ENCODE peak calls at places on chromosomes 12 and 14, in seven cellular contexts. O is neural progenitor cell, K is OCI-LY7, W is HCT116, F is PC-3, J is GM23248, Y is hepatocyte. I is an unnamed sample.

GRCh38 chr14:32225378-32225920 is 22.4 kb upstream of the RNU6-8 start:
- DNase-seq in O (peak), K (no peak), W (no peak), F (no peak), J (no peak), Y (no peak), I (no peak)

GRCh38 chr12:93097417-93097816 is 168.3 kb upstream of the EEA1 start:
- DNase-seq in O (no peak), K (no peak), W (no peak), F (no peak), J (no peak), Y (no peak), I (no peak)

GRCh38 chr14:56145965-56146364 is 27.8 kb downstream of the PELI2 start:
- DNase-seq in O (no peak), K (no peak), W (no peak), F (peak), J (peak), Y (no peak), I (no peak)

GRCh38 chr12:34396006-34396860 is 373.9 kb downstream of the ALG10 start:
- DNase-seq in O (no peak), K (no peak), W (no peak), F (no peak), J (no peak), Y (no peak), I (no peak)

GRCh38 chr14:38405851-38406630 is 150.1 kb upstream of the CLEC14A start:
- DNase-seq in O (peak), K (no peak), W (no peak), F (peak), J (peak), Y (no peak), I (peak)

GRCh38 chr14:94136575-94137331 is 7.3 kb upstream of the IFI27L2 start:
- DNase-seq in O (peak), K (peak), W (peak), F (peak), J (peak), Y (peak), I (peak)

GRCh38 chr12:52836042-52836466 is 1.9 kb upstream of the KRT79 start:
- DNase-seq in O (no peak), K (no peak), W (no peak), F (peak), J (peak), Y (no peak), I (no peak)

GRCh38 chr12:113877608-113878007 is 88.5 kb downstream of the RBM19 start:
- DNase-seq in O (no peak), K (no peak), W (no peak), F (no peak), J (no peak), Y (no peak), I (no peak)

GRCh38 chr12:2358986-2359658 is 306.3 kb downstream of the CACNA1C start:
- DNase-seq in O (no peak), K (no peak), W (no peak), F (no peak), J (no peak), Y (no peak), I (no peak)

GRCh38 chr12:77102123-77102522 is 36.8 kb upstream of the E2F7 start:
- DNase-seq in O (no peak), K (no peak), W (no peak), F (no peak), J (no peak), Y (no peak), I (no peak)

GRCh38 chr14:67574156-67574555 is 25.9 kb downstream of the PIGH start:
- DNase-seq in O (no peak), K (no peak), W (no peak), F (no peak), J (no peak), Y (no peak), I (no peak)

GRCh38 chr12:90216815-90217214 is 508.2 kb upstream of the ATP2B1 start:
- DNase-seq in O (no peak), K (no peak), W (no peak), F (peak), J (peak), Y (no peak), I (no peak)

GRCh38 chr12:54051081-54051912 is 2.3 kb upstream of the HOXC4 start:
- DNase-seq in O (no peak), K (no peak), W (no peak), F (no peak), J (peak), Y (no peak), I (no peak)

GRCh38 chr12:94707892-94708291 is 57.5 kb upstream of the TMCC3 start:
- DNase-seq in O (no peak), K (no peak), W (no peak), F (no peak), J (peak), Y (peak), I (no peak)

GRCh38 chr14:81164167-81164774 is 56.5 kb downstream of the GTF2A1 start:
- DNase-seq in O (peak), K (peak), W (peak), F (peak), J (peak), Y (peak), I (peak)

GRCh38 chr14:21267886-21268611 is 1.2 kb downstream of the HNRNPC start:
- DNase-seq in O (no peak), K (peak), W (no peak), F (peak), J (peak), Y (peak), I (no peak)

GRCh38 chr14:103880334-103880985 is 33.1 kb upstream of the PPP1R13B start:
- DNase-seq in O (peak), K (no peak), W (no peak), F (peak), J (peak), Y (peak), I (no peak)

GRCh38 chr12:57227315-57228115 is 2.0 kb upstream of the SHMT2 start:
- DNase-seq in O (no peak), K (no peak), W (no peak), F (peak), J (peak), Y (no peak), I (peak)

GRCh38 chr12:115172521-115172920 is 488.5 kb upstream of the TBX3 start:
- DNase-seq in O (no peak), K (no peak), W (no peak), F (no peak), J (peak), Y (no peak), I (no peak)

GRCh38 chr12:33052141-33053051 is 155.8 kb upstream of the PKP2 start:
- DNase-seq in O (no peak), K (no peak), W (no peak), F (no peak), J (no peak), Y (no peak), I (no peak)

GRCh38 chr12:12214201-12214600 is 52.6 kb downstream of the LRP6 start:
- DNase-seq in O (no peak), K (no peak), W (no peak), F (no peak), J (no peak), Y (no peak), I (no peak)

GRCh38 chr12:19200261-19200660 is 70.7 kb downstream of the PLEKHA5 start:
- DNase-seq in O (no peak), K (no peak), W (no peak), F (no peak), J (peak), Y (no peak), I (no peak)

GRCh38 chr14:55707365-55707804 is 127.4 kb downstream of the KTN1 start:
- DNase-seq in O (peak), K (peak), W (no peak), F (peak), J (peak), Y (peak), I (peak)

GRCh38 chr12:75208851-75209781 is 523 bp downstream of the KCNC2 start:
- DNase-seq in O (peak), K (no peak), W (no peak), F (no peak), J (peak), Y (peak), I (peak)

GRCh38 chr12:22543246-22544037 is 900 bp downstream of the C2CD5 start:
- DNase-seq in O (peak), K (peak), W (no peak), F (peak), J (peak), Y (peak), I (peak)

GRCh38 chr12:101969-102878 is 35.7 kb downstream of the IQSEC3 start:
- DNase-seq in O (peak), K (peak), W (peak), F (no peak), J (peak), Y (no peak), I (peak)

GRCh38 chr12:11773889-11774677 is 124.6 kb downstream of the ETV6 start:
- DNase-seq in O (no peak), K (no peak), W (no peak), F (no peak), J (no peak), Y (no peak), I (no peak)

GRCh38 chr12:116087962-116088361 is 189.5 kb downstream of the MED13L start:
- DNase-seq in O (no peak), K (no peak), W (no peak), F (no peak), J (no peak), Y (no peak), I (no peak)

GRCh38 chr14:99321236-99321925 is 49.4 kb upstream of the BCL11B start:
- DNase-seq in O (no peak), K (no peak), W (no peak), F (no peak), J (no peak), Y (no peak), I (no peak)

GRCh38 chr12:80017261-80017870 is 82.0 kb upstream of the OTOGL start:
- DNase-seq in O (no peak), K (no peak), W (no peak), F (no peak), J (no peak), Y (no peak), I (no peak)

GRCh38 chr14:89504602-89505320 is 87.7 kb upstream of the FOXN3 start:
- DNase-seq in O (no peak), K (no peak), W (no peak), F (peak), J (peak), Y (no peak), I (no peak)

GRCh38 chr14:68924392-68925158 is 54.5 kb downstream of the ACTN1 start:
- DNase-seq in O (peak), K (no peak), W (no peak), F (peak), J (no peak), Y (no peak), I (peak)

GRCh38 chr14:68510951-68511726 is 281.7 kb downstream of the ZFP36L1 start:
- DNase-seq in O (no peak), K (no peak), W (no peak), F (no peak), J (peak), Y (no peak), I (no peak)

GRCh38 chr12:6767592-6768384 is 1.6 kb downstream of the PTMS start:
- DNase-seq in O (peak), K (no peak), W (no peak), F (peak), J (peak), Y (peak), I (peak)

GRCh38 chr14:101078892-101079221 is 175.3 kb upstream of the RTL1 start:
- DNase-seq in O (no peak), K (no peak), W (no peak), F (no peak), J (no peak), Y (no peak), I (no peak)

GRCh38 chr14:52348279-52348678 is 34.2 kb downstream of the PTGER2 start:
- DNase-seq in O (no peak), K (no peak), W (no peak), F (peak), J (peak), Y (no peak), I (no peak)

DNA sequence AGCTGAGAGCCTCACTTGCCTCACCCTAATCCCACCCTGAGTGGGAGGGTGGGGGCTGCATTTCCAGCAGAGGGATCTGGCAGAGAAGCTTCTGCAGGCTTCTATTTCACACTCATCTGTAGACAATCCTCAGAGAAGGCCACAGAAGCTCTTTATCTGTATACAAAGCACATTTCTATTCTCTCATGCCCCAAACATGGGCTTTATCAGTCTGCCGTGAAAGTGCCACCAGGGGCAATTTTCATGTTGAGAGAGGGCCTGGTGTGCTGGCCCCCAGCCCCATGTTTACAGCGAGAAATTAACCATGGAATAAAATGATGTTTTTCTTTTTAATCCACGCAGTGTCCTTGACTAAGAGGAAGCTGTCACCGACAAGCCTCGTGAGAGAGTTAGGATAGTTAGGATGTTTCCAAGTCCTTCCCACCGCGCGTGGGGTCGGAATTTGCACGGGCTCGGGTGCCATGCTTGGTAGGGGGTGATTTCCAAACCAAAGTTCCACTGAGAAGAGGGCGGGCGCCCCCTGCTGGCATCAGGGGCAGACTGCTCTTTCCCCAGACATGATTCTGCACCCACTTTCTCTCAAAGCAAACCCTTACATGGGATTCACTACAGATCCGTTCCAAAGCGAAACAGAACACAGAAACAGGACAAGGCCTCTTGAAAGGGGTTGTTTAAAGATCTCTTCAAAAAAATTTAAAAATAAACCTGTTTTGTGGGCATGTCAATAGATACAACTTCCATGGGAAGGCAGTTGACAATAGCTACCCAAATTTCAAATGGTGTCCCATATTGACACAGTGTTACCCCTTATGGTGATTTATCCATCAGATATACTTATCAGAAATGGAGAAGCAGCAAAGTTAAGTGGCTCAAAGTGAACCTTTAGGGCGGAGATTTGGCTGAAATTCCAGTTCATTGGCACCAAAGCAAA is 19.4 kb downstream of the BDKRB1 start:
- DNase-seq in O (peak), K (peak), W (peak), F (peak), J (peak), Y (peak), I (peak)
- TF ChIP-seq EZH2phosphoT487 in O (no peak), K (no peak), W (no peak), F (no peak), J (no peak), Y (no peak), I (no peak)

GRCh38 chr12:65631621-65632111 is 192.6 kb upstream of the HMGA2 start:
- DNase-seq in O (no peak), K (no peak), W (peak), F (peak), J (peak), Y (peak), I (no peak)

GRCh38 chr12:65636436-65636835 is 187.8 kb upstream of the HMGA2 start:
- DNase-seq in O (no peak), K (no peak), W (no peak), F (no peak), J (no peak), Y (no peak), I (no peak)

GRCh38 chr12:65632131-65632855 is 192.0 kb upstream of the HMGA2 start:
- DNase-seq in O (no peak), K (no peak), W (no peak), F (no peak), J (peak), Y (no peak), I (no peak)

GRCh38 chr12:65634626-65635331 is 189.5 kb upstream of the HMGA2 start:
- DNase-seq in O (no peak), K (no peak), W (no peak), F (peak), J (peak), Y (peak), I (no peak)

GRCh38 chr12:65634061-65634460 is 190.2 kb upstream of the HMGA2 start:
- DNase-seq in O (no peak), K (no peak), W (no peak), F (peak), J (no peak), Y (no peak), I (no peak)
- TF ChIP-seq EZH2phosphoT487 in O (no peak), K (no peak), W (no peak), F (no peak), J (no peak), Y (no peak), I (no peak)

GRCh38 chr12:112538740-112539139 is 120.0 kb downstream of the PTPN11 start:
- DNase-seq in O (no peak), K (no peak), W (no peak), F (no peak), J (no peak), Y (no peak), I (no peak)
- TF ChIP-seq EZH2phosphoT487 in O (no peak), K (no peak), W (no peak), F (no peak), J (no peak), Y (no peak), I (no peak)

DNA sequence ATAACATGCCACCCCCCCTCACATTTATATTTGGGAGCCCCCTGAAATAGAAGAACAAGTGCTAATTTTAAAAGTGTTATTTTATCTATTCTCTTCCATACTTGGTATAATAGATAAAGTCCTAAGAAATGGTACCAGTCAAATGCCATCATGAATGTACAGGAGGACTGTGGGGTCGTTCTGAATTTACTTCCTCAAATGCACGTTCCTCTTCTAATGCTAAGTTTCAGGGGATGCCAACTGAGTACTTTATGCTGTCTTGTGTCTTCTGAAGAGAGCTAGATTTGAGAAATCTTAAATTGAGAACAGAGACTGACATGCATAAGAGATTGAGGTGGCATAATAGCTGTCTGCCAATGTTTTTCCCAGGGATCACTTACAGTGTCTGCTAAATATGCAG is 59.0 kb downstream of the CFAP54 start:
- DNase-seq in O (no peak), K (no peak), W (no peak), F (no peak), J (no peak), Y (no peak), I (no peak)
- TF ChIP-seq EZH2phosphoT487 in O (no peak), K (no peak), W (no peak), F (no peak), J (no peak), Y (no peak), I (no peak)

I was measured in GM23338.